ENCODE peak calls at places on chromosomes 2 and 18, in four cellular contexts. One of them, this sample, is unnamed.
A peak's percentile ranks its signal among the peaks of the same experiment; 100 is the strongest.

GRCh38 chr2:218882866-218883366 is 2.3 kb downstream of the WNT10A start:
- DNase-seq in A549: no peak
- DNase-seq in heart right ventricle: no peak
- DNase-seq in Daoy: peak; percentile 59
- DNase-seq in this sample: peak; percentile 77

GRCh38 chr2:10732924-10733583 is 11.6 kb downstream of the ATP6V1C2 start:
- DNase-seq in heart right ventricle: no peak
- DNase-seq in Daoy: no peak
- DNase-seq in A549: no peak
- DNase-seq in this sample: no peak

GRCh38 chr2:47660167-47660566 is 122.8 kb upstream of the MSH6 start:
- DNase-seq in A549: no peak
- DNase-seq in Daoy: no peak
- DNase-seq in heart right ventricle: no peak
- DNase-seq in this sample: no peak

GRCh38 chr2:148640767-148641166 is 3.8 kb upstream of the EPC2 start:
- DNase-seq in A549: no peak
- DNase-seq in Daoy: no peak
- DNase-seq in heart right ventricle: no peak
- DNase-seq in this sample: no peak

GRCh38 chr2:61658841-61659780 is 121.0 kb upstream of the XPO1 start:
- DNase-seq in Daoy: peak; percentile 24
- DNase-seq in A549: peak; percentile 72
- DNase-seq in heart right ventricle: peak; percentile 32
- DNase-seq in this sample: peak; percentile 70

GRCh38 chr18:71209944-71210343 is 921.1 kb downstream of the SOCS6 start:
- DNase-seq in Daoy: peak; percentile 7
- DNase-seq in A549: no peak
- DNase-seq in heart right ventricle: no peak
- DNase-seq in this sample: no peak

GRCh38 chr2:35580951-35581350 is 774.6 kb upstream of the CRIM1 start:
- DNase-seq in heart right ventricle: no peak
- DNase-seq in Daoy: no peak
- DNase-seq in A549: no peak
- DNase-seq in this sample: no peak

GRCh38 chr18:47613929-47614328 is 316.5 kb downstream of the SMAD2 start:
- DNase-seq in Daoy: no peak
- DNase-seq in heart right ventricle: no peak
- DNase-seq in A549: no peak
- DNase-seq in this sample: no peak

GRCh38 chr2:119694994-119695521 is 16.1 kb downstream of the TMEM177 start:
- DNase-seq in heart right ventricle: no peak
- DNase-seq in A549: no peak
- DNase-seq in Daoy: peak; percentile 77
- DNase-seq in this sample: peak; percentile 63

GRCh38 chr2:120749506-120750431 is 14.1 kb downstream of the GLI2 start:
- DNase-seq in Daoy: no peak
- DNase-seq in A549: no peak
- DNase-seq in heart right ventricle: peak; percentile 54
- DNase-seq in this sample: no peak

GRCh38 chr18:5066380-5066977 is 130.6 kb downstream of the AKAIN1 start:
- DNase-seq in A549: no peak
- DNase-seq in Daoy: no peak
- DNase-seq in heart right ventricle: no peak
- DNase-seq in this sample: peak; percentile 6

GRCh38 chr18:27862056-27862682 is 314.8 kb downstream of the CDH2 start:
- DNase-seq in A549: no peak
- DNase-seq in heart right ventricle: no peak
- DNase-seq in Daoy: no peak
- DNase-seq in this sample: no peak

GRCh38 chr2:5664197-5664728 is 27.9 kb upstream of the SOX11 start:
- DNase-seq in A549: no peak
- DNase-seq in Daoy: no peak
- DNase-seq in heart right ventricle: no peak
- DNase-seq in this sample: no peak

This sample was measured in kidney tubule cell.